ENCODE peak calls at places on chromosomes 7 and 10, in ten cellular contexts. J is retina; C is effector CD4-positive, alpha-beta T cell; O is M059J; L is stimulated activated CD4-positive, alpha-beta T cell treated with anti-CD3 and anti-CD28 coated beads, Interleukin-15, amount 100 ng/mL, for 24 hours; X is CD8-positive, alpha-beta memory T cell; G is right lobe of liver; V is NCI-H748 treated with DMSO at 0.1 percent for 48 hours; U is amniotic epithelial cell; S is NCI-H345. T is an unnamed sample.

GRCh38 chr7:120216947-120217346 is 56.0 kb upstream of the KCND2 start:
- DNase-seq in J (no peak), C (no peak), O (no peak), L (no peak), X (no peak), G (no peak), V (no peak), U (no peak), S (no peak), T (no peak)

GRCh38 chr7:138186951-138187351 is 110.7 kb downstream of the AKR1D1 start:
- DNase-seq in J (no peak), C (no peak), O (peak; percentile 91), L (no peak), X (no peak), G (no peak), V (no peak), U (peak; percentile 90), S (no peak), T (no peak)

GRCh38 chr7:72211175-72211574 is 201.0 kb downstream of the CALN1 start:
- DNase-seq in J (no peak), C (no peak), O (peak; percentile 46), L (no peak), X (no peak), G (no peak), V (no peak), U (no peak), S (no peak), T (no peak)

GRCh38 chr7:54678763-54679396 is 80.1 kb downstream of the SEC61G start:
- DNase-seq in J (no peak), C (no peak), O (no peak), L (no peak), X (no peak), G (no peak), V (no peak), U (no peak), S (no peak), T (no peak)

GRCh38 chr7:2687338-2687869 is 598 bp upstream of the AMZ1 start:
- DNase-seq in J (no peak), C (no peak), O (peak; percentile 81), L (no peak), X (no peak), G (no peak), V (no peak), U (peak; percentile 33), S (no peak), T (no peak)

GRCh38 chr10:25465582-25466372 is 291.0 kb downstream of the GPR158 start:
- DNase-seq in J (no peak), C (no peak), O (no peak), L (no peak), X (no peak), G (no peak), V (peak; percentile 40), U (no peak), S (peak; percentile 22), T (peak; percentile 79)

GRCh38 chr10:130721971-130722370 is 585.8 kb downstream of the GLRX3 start:
- DNase-seq in J (peak; percentile 53), C (no peak), O (no peak), L (no peak), X (no peak), G (no peak), V (no peak), U (no peak), S (no peak), T (no peak)

GRCh38 chr7:148865283-148865682 is 18.8 kb downstream of the EZH2 start:
- DNase-seq in J (no peak), C (no peak), O (no peak), L (no peak), X (no peak), G (no peak), V (no peak), U (no peak), S (peak; percentile 11), T (no peak)